ENCODE peak calls at places on chromosome 7, in five cellular contexts. F, C, U, E and B are unnamed samples.
A peak's percentile ranks its signal among the peaks of the same experiment; 100 is the strongest.

GRCh38 chr7:68321076-68321639 is 1277.1 kb upstream of the AUTS2 start:
- DNase-seq in F (no peak), C (no peak), U (peak; percentile 50), E (no peak), B (peak; percentile 52)

GRCh38 chr7:96993980-96994379 is 11.4 kb upstream of the DLX6 start:
- DNase-seq in E (no peak), F (no peak), C (no peak), U (no peak), B (no peak)

GRCh38 chr7:19928247-19928646 is 154.8 kb upstream of the TMEM196 start:
- DNase-seq in F (no peak), E (no peak), C (no peak), U (no peak), B (no peak)

GRCh38 chr7:42492895-42493294 is 255.9 kb upstream of the GLI3 start:
- DNase-seq in U (no peak), F (no peak), C (no peak), E (no peak), B (no peak)

GRCh38 chr7:92988941-92989540 is 128.7 kb downstream of the SAMD9 start:
- DNase-seq in F (no peak), U (no peak), C (no peak), E (no peak), B (no peak)

GRCh38 chr7:148773344-148773743 is 74.6 kb downstream of the CUL1 start:
- DNase-seq in U (no peak), E (peak; percentile 8), F (no peak), C (no peak), B (no peak)

GRCh38 chr7:16644987-16645592 is 464 bp downstream of the ANKMY2 start:
- DNase-seq in E (peak; percentile 63), C (peak; percentile 6), U (peak; percentile 46), F (no peak), B (peak; percentile 47)

GRCh38 chr7:157011333-157012112 is 1.1 kb upstream of the MNX1 start:
- DNase-seq in C (no peak), F (no peak), U (no peak), E (no peak), B (no peak)

GRCh38 chr7:55210176-55210575 is 155.0 kb upstream of the LANCL2 start:
- DNase-seq in F (no peak), C (no peak), U (no peak), E (no peak), B (no peak)

GRCh38 chr7:104584620-104585019 is 256.2 kb downstream of the LHFPL3 start:
- DNase-seq in C (no peak), F (no peak), U (no peak), E (no peak), B (no peak)

GRCh38 chr7:111223802-111224253 is 132.9 kb downstream of the LRRN3 start:
- DNase-seq in E (no peak), F (no peak), U (no peak), C (no peak), B (no peak)

GRCh38 chr7:140982508-140982907 is 32.2 kb downstream of the MRPS33 start:
- DNase-seq in U (no peak), C (no peak), E (no peak), F (no peak), B (no peak)

GRCh38 chr7:158450476-158451124 is 137.0 kb downstream of the PTPRN2 start:
- DNase-seq in U (no peak), E (no peak), C (no peak), F (no peak), B (no peak)